ENCODE peak calls at places on chromosome 3, in seven cellular contexts. L, J, V, Z, C, P and O are unnamed samples. For H3K27me3 and H3K4me1, the result is how much of the 10 kb centered on the place peaks cover.

GRCh38 chr3:87771338-87772059 is 287.3 kb downstream of the CGGBP1 start:
- DNase-seq in L (peak), J (no peak), V (peak), Z (peak), C (no peak), P (peak), O (peak)

GRCh38 chr3:146503459-146504202 is 34.3 kb upstream of the PLSCR2 start:
- DNase-seq in L (peak), J (no peak), V (no peak), Z (no peak), C (no peak), P (peak), O (no peak)

GRCh38 chr3:31196881-31197364 is 302.5 kb upstream of the GADL1 start:
- DNase-seq in L (peak), J (peak), V (no peak), Z (no peak), C (no peak), P (peak), O (no peak)

GRCh38 chr3:166889241-166889640 is 490.9 kb downstream of the ZBBX start:
- DNase-seq in L (no peak), J (no peak), V (no peak), Z (no peak), C (no peak), P (no peak), O (no peak)

GRCh38 chr3:21839592-21839991 is 88.6 kb upstream of the ZNF385D start:
- DNase-seq in L (peak), J (peak), V (no peak), Z (no peak), C (no peak), P (peak), O (no peak)

GRCh38 chr3:141530133-141530768 is 43.4 kb downstream of the RASA2 start:
- DNase-seq in L (peak), J (no peak), V (no peak), Z (peak), C (no peak), P (peak), O (no peak)

GRCh38 chr3:157953565-157953964 is 152.7 kb downstream of the SHOX2 start:
- DNase-seq in L (no peak), J (no peak), V (no peak), Z (no peak), C (no peak), P (no peak), O (no peak)

GRCh38 chr3:192747145-192747544 is 19.8 kb upstream of the FGF12 start:
- DNase-seq in L (no peak), J (no peak), V (no peak), Z (no peak), C (no peak), P (no peak), O (no peak)

GRCh38 chr3:131110087-131110486 is 83.4 kb downstream of the NEK11 start:
- DNase-seq in L (peak), J (no peak), V (no peak), Z (no peak), C (no peak), P (peak), O (no peak)

GRCh38 chr3:9175421-9175820 is 74.0 kb downstream of the SRGAP3 start:
- DNase-seq in L (peak), J (no peak), V (no peak), Z (no peak), C (no peak), P (peak), O (peak)

GRCh38 chr3:172138031-172138538 is 98.7 kb downstream of the FNDC3B start:
- DNase-seq in L (peak), J (no peak), V (no peak), Z (no peak), C (no peak), P (peak), O (no peak)

GRCh38 chr3:185739264-185739701 is 85.6 kb downstream of the IGF2BP2 start:
- DNase-seq in L (no peak), J (no peak), V (peak), Z (no peak), C (no peak), P (no peak), O (no peak)

GRCh38 chr3:71949403-71949802 is 164.5 kb upstream of the PROK2 start:
- DNase-seq in L (no peak), J (no peak), V (no peak), Z (no peak), C (no peak), P (no peak), O (no peak)

GRCh38 chr3:69417541-69418078 is 31.7 kb upstream of the FRMD4B start:
- DNase-seq in L (no peak), J (no peak), V (no peak), Z (no peak), C (no peak), P (no peak), O (no peak)

GRCh38 chr3:5239602-5240001 is 52.1 kb downstream of the EDEM1 start:
- DNase-seq in L (peak), J (no peak), V (no peak), Z (no peak), C (no peak), P (peak), O (no peak)

GRCh38 chr3:158918008-158918407 is 116.2 kb downstream of the MFSD1 start:
- DNase-seq in L (peak), J (no peak), V (peak), Z (no peak), C (no peak), P (peak), O (peak)

GRCh38 chr3:128334766-128335165 is 131.9 kb downstream of the DNAJB8 start:
- DNase-seq in L (no peak), J (no peak), V (no peak), Z (no peak), C (no peak), P (no peak), O (no peak)

GRCh38 chr3:171049831-171050444 is 23.4 kb upstream of the SLC2A2 start:
- DNase-seq in L (peak), J (peak), V (peak), Z (peak), C (peak), P (peak), O (peak)

GRCh38 chr3:135453333-135453732 is 512.2 kb upstream of the PPP2R3A start:
- DNase-seq in L (no peak), J (no peak), V (no peak), Z (no peak), C (no peak), P (no peak), O (no peak)

GRCh38 chr3:140931801-140932200 is 9.8 kb upstream of the SLC25A36 start:
- DNase-seq in L (peak), J (no peak), V (no peak), Z (no peak), C (no peak), P (peak), O (no peak)

GRCh38 chr3:195150194-195151118 is 120.5 kb downstream of the XXYLT1 start:
- DNase-seq in L (peak), J (peak), V (peak), Z (peak), C (peak), P (peak), O (peak)

GRCh38 chr3:13021141-13021933 is 51.9 kb downstream of the IQSEC1 start:
- DNase-seq in L (no peak), J (no peak), V (no peak), Z (no peak), C (peak), P (peak), O (peak)

GRCh38 chr3:45179163-45179562 is 33.0 kb upstream of the CDCP1 start:
- DNase-seq in L (no peak), J (no peak), V (no peak), Z (no peak), C (no peak), P (no peak), O (no peak)

GRCh38 chr3:16468114-16469098 is 45.1 kb downstream of the RFTN1 start:
- DNase-seq in L (peak), J (peak), V (no peak), Z (no peak), C (no peak), P (no peak), O (no peak)

GRCh38 chr3:185215873-185216586 is 37.8 kb downstream of the EHHADH start:
- DNase-seq in L (no peak), J (no peak), V (no peak), Z (no peak), C (no peak), P (peak), O (no peak)

GRCh38 chr3:38334656-38335055 is 11.9 kb upstream of the XYLB start:
- DNase-seq in L (peak), J (no peak), V (no peak), Z (no peak), C (no peak), P (peak), O (no peak)

GRCh38 chr3:194069421-194070219 is 66.3 kb upstream of the HES1 start:
- DNase-seq in L (peak), J (no peak), V (no peak), Z (no peak), C (no peak), P (peak), O (no peak)

GRCh38 chr3:190302209-190302885 is 19.9 kb downstream of the CLDN1 start:
- DNase-seq in L (no peak), J (no peak), V (no peak), Z (no peak), C (no peak), P (peak), O (no peak)

GRCh38 chr3:153291052-153291689 is 129.1 kb downstream of the RAP2B start:
- DNase-seq in L (peak), J (no peak), V (peak), Z (no peak), C (no peak), P (peak), O (no peak)

GRCh38 chr3:69930564-69930963 is 69.0 kb upstream of the SAMMSON start:
- DNase-seq in L (no peak), J (no peak), V (no peak), Z (no peak), C (no peak), P (no peak), O (no peak)

GRCh38 chr3:53194218-53195065 is 33.4 kb downstream of the PRKCD start:
- DNase-seq in L (peak), J (peak), V (peak), Z (no peak), C (no peak), P (peak), O (no peak)

GRCh38 chr3:43950775-43951174 is 260.0 kb downstream of the ABHD5 start:
- DNase-seq in L (no peak), J (no peak), V (no peak), Z (no peak), C (no peak), P (no peak), O (no peak)

GRCh38 chr3:69871256-69871655 is 128.3 kb upstream of the SAMMSON start:
- DNase-seq in L (no peak), J (no peak), V (no peak), Z (no peak), C (no peak), P (no peak), O (no peak)

GRCh38 chr3:105118905-105119304 is 247.8 kb upstream of the ALCAM start:
- DNase-seq in L (peak), J (no peak), V (no peak), Z (no peak), C (no peak), P (peak), O (no peak)

GRCh38 chr3:11206953-11207352 is 52.7 kb downstream of the HRH1 start:
- DNase-seq in L (no peak), J (no peak), V (no peak), Z (no peak), C (no peak), P (no peak), O (no peak)

GRCh38 chr3:52092291-52092660 is 35.9 kb upstream of the DUSP7 start:
- DNase-seq in L (no peak), J (no peak), V (no peak), Z (no peak), C (peak), P (no peak), O (no peak)

GRCh38 chr3:52089691-52090090 is 33.3 kb upstream of the DUSP7 start:
- DNase-seq in L (no peak), J (no peak), V (no peak), Z (no peak), C (peak), P (no peak), O (no peak)

GRCh38 chr3:52090131-52090548 is 33.8 kb upstream of the DUSP7 start:
- DNase-seq in L (peak), J (peak), V (no peak), Z (no peak), C (peak), P (peak), O (no peak)

GRCh38 chr3:52091566-52092290 is 35.4 kb upstream of the DUSP7 start:
- DNase-seq in L (peak), J (no peak), V (no peak), Z (no peak), C (peak), P (peak), O (no peak)

DNA sequence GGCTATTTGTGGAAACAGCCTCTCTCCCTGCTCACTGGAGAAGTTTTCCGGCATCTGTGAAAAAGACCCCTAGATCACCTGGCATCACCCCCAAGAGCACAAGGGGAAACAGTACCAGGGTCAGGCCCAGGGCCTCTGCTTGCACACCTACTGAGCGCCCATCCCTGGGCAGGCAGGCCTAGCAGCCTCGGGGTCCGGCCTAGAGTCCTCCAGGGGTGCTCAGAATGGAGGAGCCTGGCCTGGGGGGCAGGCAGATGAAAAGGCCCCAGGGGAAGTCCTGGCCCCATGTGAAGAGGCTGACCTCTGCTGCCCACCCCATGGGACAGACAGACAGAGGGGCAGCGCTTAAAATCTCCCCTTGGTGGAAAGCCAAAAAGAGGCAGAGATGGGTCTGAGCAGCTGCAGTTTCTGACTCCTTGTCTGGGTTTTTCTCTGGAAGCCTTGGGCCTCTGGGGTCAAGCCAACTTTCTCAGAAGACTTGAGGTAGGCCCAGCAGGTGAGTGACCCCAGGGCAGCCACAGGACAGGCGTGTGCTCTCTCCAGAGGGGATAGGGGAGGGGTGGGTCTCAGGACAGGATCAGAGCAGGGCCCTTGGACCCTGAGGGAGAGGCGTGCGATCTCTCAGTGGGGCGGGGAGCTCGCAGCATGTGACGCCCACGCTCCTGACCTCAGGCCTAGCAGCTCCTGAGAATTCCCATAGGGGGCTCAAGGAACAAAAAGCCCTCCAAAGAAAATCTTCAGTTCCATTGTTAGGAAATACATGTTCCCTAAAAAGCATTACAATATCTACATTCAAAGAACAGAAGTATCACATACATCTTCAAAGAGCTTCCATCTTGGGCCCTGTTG is 34.5 kb upstream of the DUSP7 start:
- DNase-seq in L (peak), J (no peak), V (peak), Z (no peak), C (peak), P (no peak), O (no peak)
- H3K27ac ChIP-seq in L (peak), J (peak), V (no peak), Z (no peak), C (peak), P (peak), O (no peak)

GRCh38 chr3:14905055-14905657 is 42.2 kb upstream of the NR2C2 start:
- DNase-seq in L (no peak), J (no peak), V (no peak), Z (no peak), C (no peak), P (peak), O (no peak)

GRCh38 chr3:14907043-14907966 is 40.1 kb upstream of the NR2C2 start:
- DNase-seq in L (no peak), J (no peak), V (no peak), Z (no peak), C (no peak), P (no peak), O (no peak)

GRCh38 chr3:14902719-14903118 is 44.7 kb upstream of the NR2C2 start:
- DNase-seq in L (no peak), J (peak), V (no peak), Z (no peak), C (peak), P (peak), O (peak)

GRCh38 chr3:14909250-14909649 is 38.1 kb upstream of the NR2C2 start:
- DNase-seq in L (no peak), J (no peak), V (no peak), Z (no peak), C (no peak), P (no peak), O (no peak)

GRCh38 chr3:14906355-14906960 is 40.9 kb upstream of the NR2C2 start:
- DNase-seq in L (no peak), J (no peak), V (no peak), Z (no peak), C (no peak), P (no peak), O (peak)
- H3K27me3 ChIP-seq in L (under half), J (under half), V (under half), Z (under half), C (under half), P (under half), O (under half)

DNA sequence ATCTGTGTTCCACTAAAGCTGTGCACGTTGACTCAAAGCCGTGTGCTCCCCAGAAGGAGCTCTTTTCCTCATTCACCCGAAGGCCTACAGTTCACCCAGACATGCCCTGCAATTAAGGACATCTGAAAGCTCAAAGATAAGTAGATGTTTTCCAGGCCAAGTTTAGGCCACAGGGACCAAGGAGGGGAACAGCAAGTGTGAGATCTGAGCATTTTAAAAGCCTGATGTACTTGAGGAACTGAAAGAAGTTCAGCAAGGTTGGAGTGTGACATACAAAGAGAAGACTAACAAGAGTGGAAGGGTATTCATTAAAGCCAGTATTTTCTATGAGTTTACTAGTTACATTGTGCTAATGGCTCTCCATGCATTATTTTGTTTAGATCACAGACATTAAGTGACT is 68.0 kb downstream of the CASR start:
- DNase-seq in L (no peak), J (no peak), V (no peak), Z (no peak), C (no peak), P (no peak), O (no peak)
- H3K4me1 ChIP-seq in L (under half), J (under half), V (under half), Z (under half), C (under half), P (under half), O (under half)

DNA sequence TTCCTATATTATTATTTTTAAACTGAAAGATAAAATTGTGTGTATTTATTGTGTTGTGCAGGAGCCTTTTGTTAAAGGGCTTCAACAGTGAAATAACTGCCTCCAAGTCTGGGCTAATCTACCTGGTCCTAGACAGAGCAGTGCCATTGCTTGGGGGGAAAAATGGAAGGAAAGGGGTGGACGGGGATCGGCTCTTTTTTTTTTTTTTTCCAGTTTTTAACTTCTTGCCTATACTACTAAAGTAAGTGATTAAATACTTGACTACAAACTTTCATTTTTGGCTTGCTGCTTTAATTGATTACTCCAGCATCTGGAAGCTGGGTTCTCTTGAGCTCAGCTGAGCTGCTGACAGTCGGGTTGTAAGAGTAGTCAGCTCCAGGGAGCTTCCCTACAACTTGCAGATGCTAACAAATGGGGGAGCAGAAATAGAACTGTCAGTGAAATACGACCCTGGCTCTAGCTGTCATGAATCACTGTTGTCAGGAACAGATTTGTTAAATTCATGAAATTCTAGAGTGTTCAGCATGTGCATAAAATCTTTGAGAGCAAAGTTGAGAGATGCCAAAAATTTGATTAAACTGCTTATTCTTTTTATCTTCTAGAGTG is 276.7 kb downstream of the ROBO1 start:
- DNase-seq in L (peak), J (no peak), V (peak), Z (no peak), C (no peak), P (peak), O (no peak)
- H3K27ac ChIP-seq in L (no peak), J (no peak), V (no peak), Z (no peak), C (no peak), P (no peak), O (no peak)

GRCh38 chr3:112763258-112763657 is 83.4 kb downstream of the CD200R1L start:
- DNase-seq in L (no peak), J (no peak), V (no peak), Z (no peak), C (no peak), P (no peak), O (no peak)
- H3K27me3 ChIP-seq in L (under half), J (under half), V (under half), Z (under half), C (under half), P (under half), O (under half)

DNA sequence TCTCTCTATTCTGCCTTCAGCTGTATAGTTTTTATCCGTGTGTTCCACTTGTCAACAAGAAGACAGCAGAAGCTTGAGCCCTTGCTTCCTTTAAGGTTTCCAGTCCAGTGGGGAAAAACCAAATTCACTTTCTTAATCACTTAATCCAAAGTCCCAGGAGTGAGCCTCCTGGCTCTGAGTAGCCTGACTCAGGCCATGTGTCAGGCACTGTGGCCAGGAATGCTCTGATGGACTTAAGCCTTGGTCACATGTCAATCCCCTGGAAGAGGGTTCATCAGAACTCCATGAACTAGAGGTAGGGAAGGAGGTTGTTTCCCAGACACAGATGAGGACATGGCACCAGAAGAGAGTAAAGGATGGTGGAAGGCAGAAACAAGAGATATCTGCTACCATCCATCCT is 8.8 kb downstream of the VIPR1 start:
- DNase-seq in L (no peak), J (no peak), V (no peak), Z (no peak), C (no peak), P (peak), O (no peak)
- H3K4me1 ChIP-seq in L (under half), J (under half), V (under half), Z (under half), C (half or more), P (under half), O (under half)